ENCODE peak calls at places on chromosome 22, in seven cellular contexts. O is activated CD4-positive, CD25-positive, alpha-beta regulatory T cell; D is activated CD4-positive, alpha-beta T cell treated with anti-CD3 and anti-CD28 coated beads for 48 hours; N is AG09319; U is ureter; J is NCI-H345; I is NCI-H2171. S is an unnamed sample.

GRCh38 chr22:37623075-37624016 is 14.7 kb downstream of the GGA1 start:
- DNase-seq in N (no peak), U (no peak), D (peak; percentile 82), I (no peak), J (peak; percentile 17), O (peak; percentile 61), S (no peak)

GRCh38 chr22:29128891-29129643 is 56.2 kb downstream of the KREMEN1 start:
- DNase-seq in J (no peak), I (no peak), D (no peak), U (no peak), N (no peak), O (no peak), S (no peak)

GRCh38 chr22:38230108-38230825 is 28.5 kb downstream of the MAFF start:
- DNase-seq in D (peak; percentile 39), O (no peak), N (no peak), U (peak; percentile 79), J (no peak), I (no peak), S (no peak)

GRCh38 chr22:19571995-19572394 is 47.8 kb upstream of the CLDN5 start:
- DNase-seq in U (no peak), N (no peak), I (no peak), O (no peak), J (no peak), D (no peak), S (no peak)

GRCh38 chr22:47835726-47836125 is 1073.3 kb downstream of the TBC1D22A start:
- DNase-seq in D (no peak), J (no peak), O (no peak), U (no peak), N (peak; percentile 80), I (no peak), S (no peak)

GRCh38 chr22:42396621-42397331 is 35.4 kb downstream of the NFAM1 start:
- DNase-seq in J (peak; percentile 18), O (no peak), U (no peak), D (no peak), I (peak; percentile 85), N (no peak), S (no peak)

GRCh38 chr22:19527321-19527721 is 3.1 kb upstream of the CLDN5 start:
- DNase-seq in D (no peak), I (no peak), U (no peak), O (no peak), J (no peak), N (no peak), S (no peak)

GRCh38 chr22:46619240-46619829 is 851 bp upstream of the GRAMD4 start:
- DNase-seq in N (no peak), I (no peak), D (no peak), J (no peak), U (no peak), O (no peak), S (no peak)

GRCh38 chr22:43172191-43172590 is 14.7 kb downstream of the TTLL12 start:
- DNase-seq in D (no peak), J (no peak), U (no peak), N (no peak), I (no peak), O (no peak), S (no peak)

GRCh38 chr22:36759481-36760159 is 16.3 kb downstream of the IFT27 start:
- DNase-seq in N (no peak), J (no peak), D (no peak), O (no peak), U (no peak), I (no peak), S (no peak)

GRCh38 chr22:35838849-35839646 is 121.4 kb downstream of the APOL5 start:
- DNase-seq in U (no peak), N (peak; percentile 70), I (peak; percentile 56), D (peak; percentile 9), J (peak; percentile 39), O (no peak), S (no peak)

GRCh38 chr22:17476838-17477237 is 86.5 kb upstream of the SLC25A18 start:
- DNase-seq in J (no peak), U (no peak), N (no peak), D (no peak), I (no peak), O (no peak), S (no peak)

GRCh38 chr22:27534720-27535125 is 266.8 kb downstream of the MN1 start:
- DNase-seq in O (no peak), U (no peak), J (no peak), D (no peak), N (peak; percentile 71), I (no peak), S (no peak)

GRCh38 chr22:42685941-42686666 is 34.6 kb downstream of the A4GALT start:
- DNase-seq in J (peak; percentile 20), I (peak; percentile 53), U (no peak), N (no peak), D (no peak), O (no peak), S (no peak)

GRCh38 chr22:31952459-31952858 is 8.1 kb downstream of the YWHAH start:
- DNase-seq in J (no peak), U (no peak), N (peak; percentile 39), D (no peak), I (no peak), O (no peak), S (no peak)

GRCh38 chr22:45310331-45311032 is 748 bp downstream of the FAM118A start:
- DNase-seq in U (no peak), D (peak; percentile 33), J (no peak), N (no peak), I (peak; percentile 29), O (no peak), S (no peak)

GRCh38 chr22:38172489-38173155 is 9.0 kb downstream of the PLA2G6 start:
- DNase-seq in J (peak; percentile 9), I (no peak), D (no peak), O (no peak), U (peak; percentile 69), N (no peak), S (no peak)

GRCh38 chr22:21000987-21001600 is 824 bp downstream of the THAP7 start:
- DNase-seq in I (no peak), D (peak; percentile 24), O (no peak), J (no peak), N (no peak), U (no peak), S (no peak)

GRCh38 chr22:49013707-49014106 is 814.0 kb downstream of the BRD1 start:
- DNase-seq in I (no peak), D (no peak), U (no peak), O (no peak), N (no peak), J (no peak), S (no peak)

GRCh38 chr22:22748297-22748743 is 103.9 kb downstream of the GGTLC2 start:
- DNase-seq in N (peak; percentile 14), J (peak; percentile 0), D (peak; percentile 51), O (no peak), I (no peak), U (peak; percentile 64), S (no peak)

GRCh38 chr22:39084666-39085065 is 7.6 kb downstream of the APOBEC3G start:
- DNase-seq in I (no peak), U (no peak), D (no peak), J (no peak), O (no peak), N (no peak), S (no peak)

GRCh38 chr22:46106279-46107022 is 43.9 kb upstream of the PPARA start:
- DNase-seq in J (no peak), I (no peak), N (no peak), U (no peak), O (no peak), D (no peak), S (no peak)

S was measured in NCI-H510A.